ENCODE peak calls at places on chromosomes 3 and 15, in four cellular contexts. V is thoracic aorta, I is AG04450, M is A549. Q is an unnamed sample.

GRCh38 chr3:197376735-197377555 is 78.5 kb upstream of the DLG1 start:
- DNase-seq in V (no peak), M (no peak), I (no peak), Q (no peak)

GRCh38 chr3:104907507-104907906 is 459.2 kb upstream of the ALCAM start:
- DNase-seq in M (no peak), I (peak; percentile 58), V (no peak), Q (peak; percentile 43)

GRCh38 chr3:73664389-73664788 is 39.6 kb upstream of the PDZRN3 start:
- DNase-seq in I (no peak), V (no peak), M (no peak), Q (no peak)

GRCh38 chr3:186467969-186468368 is 76.2 kb downstream of the CRYGS start:
- DNase-seq in I (no peak), V (no peak), M (no peak), Q (no peak)

GRCh38 chr15:33149919-33150318 is 44.6 kb downstream of the FMN1 start:
- DNase-seq in I (no peak), M (no peak), V (no peak), Q (peak; percentile 82)

GRCh38 chr15:80411788-80412288 is 7.7 kb downstream of the ARNT2 start:
- DNase-seq in V (no peak), M (no peak), I (no peak), Q (no peak)

GRCh38 chr15:77901921-77902750 is 175.4 kb downstream of the TBC1D2B start:
- DNase-seq in V (no peak), M (peak; percentile 32), I (no peak), Q (no peak)

GRCh38 chr3:12991481-12991837 is 81.8 kb downstream of the IQSEC1 start:
- DNase-seq in M (no peak), V (no peak), I (no peak), Q (no peak)

GRCh38 chr3:5444253-5444652 is 256.7 kb downstream of the EDEM1 start:
- DNase-seq in M (no peak), V (no peak), I (no peak), Q (no peak)

GRCh38 chr15:68408971-68409370 is 23.0 kb downstream of the ITGA11 start:
- DNase-seq in V (no peak), I (no peak), M (no peak), Q (no peak)

GRCh38 chr3:28124882-28125281 is 116.5 kb upstream of the CMC1 start:
- DNase-seq in V (no peak), I (no peak), M (no peak), Q (no peak)

GRCh38 chr3:183576487-183577107 is 21.1 kb upstream of the KLHL6 start:
- DNase-seq in V (no peak), I (no peak), M (no peak), Q (no peak)

GRCh38 chr3:195043612-195044144 is 227.3 kb downstream of the XXYLT1 start:
- DNase-seq in I (no peak), M (no peak), V (no peak), Q (no peak)

GRCh38 chr3:57646723-57647122 is 46.2 kb downstream of the DENND6A start:
- DNase-seq in M (peak; percentile 3), V (no peak), I (no peak), Q (no peak)

GRCh38 chr15:58684036-58684700 is 65.3 kb downstream of the ADAM10 start:
- DNase-seq in I (no peak), V (no peak), M (no peak), Q (no peak)

GRCh38 chr3:127475975-127476374 is 114.6 kb downstream of the TPRA1 start:
- DNase-seq in V (no peak), M (no peak), I (no peak), Q (no peak)

GRCh38 chr3:127472506-127472905 is 118.0 kb downstream of the TPRA1 start:
- DNase-seq in I (no peak), V (no peak), M (no peak), Q (no peak)

GRCh38 chr3:127476936-127477335 is 113.6 kb downstream of the TPRA1 start:
- DNase-seq in I (no peak), V (no peak), M (no peak), Q (no peak)

GRCh38 chr3:127475364-127475763 is 115.2 kb downstream of the TPRA1 start:
- DNase-seq in I (no peak), M (no peak), V (no peak), Q (no peak)

DNA sequence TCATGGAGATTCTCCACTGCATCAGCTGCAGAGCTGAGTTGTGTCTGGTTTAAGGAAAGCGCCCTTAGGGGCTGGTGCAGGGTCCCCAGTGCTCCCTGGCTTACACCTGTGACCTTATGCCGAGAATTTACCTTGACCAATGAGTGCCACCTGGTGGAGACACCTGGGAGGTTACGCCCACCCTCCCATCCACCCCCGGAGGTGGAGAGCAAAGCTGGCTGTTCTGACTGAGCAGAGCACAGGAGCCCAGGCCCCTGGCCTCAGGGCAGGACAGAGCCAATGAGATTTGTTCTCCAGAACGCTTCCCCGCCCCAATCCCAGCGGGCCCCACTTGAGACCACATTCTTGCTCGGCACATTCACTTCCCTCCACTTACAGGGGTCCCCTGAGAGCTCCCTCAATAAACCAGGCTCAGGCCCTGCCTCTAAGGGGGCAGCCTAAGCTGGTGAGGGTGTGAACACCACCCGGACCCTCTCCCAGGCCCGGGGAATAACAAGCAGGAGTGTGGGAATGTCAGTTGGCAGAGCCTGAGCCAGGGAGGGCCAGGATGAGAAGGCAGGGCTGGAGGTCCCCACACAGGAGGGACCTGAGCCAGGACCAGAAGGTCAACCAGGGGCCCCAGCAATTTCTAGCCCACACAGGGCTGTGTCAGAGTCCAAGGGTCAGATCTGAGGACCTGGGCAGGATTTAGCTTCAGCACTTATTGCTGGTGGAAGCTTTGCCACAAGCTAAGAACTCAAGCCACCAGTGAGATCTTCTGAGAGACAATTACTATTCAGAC is 117.1 kb downstream of the TPRA1 start:
- DNase-seq in I (no peak), M (peak; percentile 12), V (no peak), Q (no peak)
- TF ChIP-seq CTCF in I (no peak), M (no peak), V (no peak), Q (peak; percentile 52)

GRCh38 chr15:65777053-65777452 is 15.0 kb downstream of the DENND4A start:
- DNase-seq in M (no peak), I (no peak), V (no peak), Q (no peak)
- H3K4me3 ChIP-seq in M (no peak overlapping the region), I (no peak overlapping the region), V (peak overlapping the region; percentile 4), Q (no peak overlapping the region)

GRCh38 chr3:52197842-52198625 is at the start of gene ALAS1:
- DNase-seq in M (peak; percentile 78), I (peak; percentile 69), V (peak; percentile 59), Q (no peak)
- TF ChIP-seq CTCF in M (no peak), I (no peak), V (peak; percentile 46), Q (no peak)

DNA sequence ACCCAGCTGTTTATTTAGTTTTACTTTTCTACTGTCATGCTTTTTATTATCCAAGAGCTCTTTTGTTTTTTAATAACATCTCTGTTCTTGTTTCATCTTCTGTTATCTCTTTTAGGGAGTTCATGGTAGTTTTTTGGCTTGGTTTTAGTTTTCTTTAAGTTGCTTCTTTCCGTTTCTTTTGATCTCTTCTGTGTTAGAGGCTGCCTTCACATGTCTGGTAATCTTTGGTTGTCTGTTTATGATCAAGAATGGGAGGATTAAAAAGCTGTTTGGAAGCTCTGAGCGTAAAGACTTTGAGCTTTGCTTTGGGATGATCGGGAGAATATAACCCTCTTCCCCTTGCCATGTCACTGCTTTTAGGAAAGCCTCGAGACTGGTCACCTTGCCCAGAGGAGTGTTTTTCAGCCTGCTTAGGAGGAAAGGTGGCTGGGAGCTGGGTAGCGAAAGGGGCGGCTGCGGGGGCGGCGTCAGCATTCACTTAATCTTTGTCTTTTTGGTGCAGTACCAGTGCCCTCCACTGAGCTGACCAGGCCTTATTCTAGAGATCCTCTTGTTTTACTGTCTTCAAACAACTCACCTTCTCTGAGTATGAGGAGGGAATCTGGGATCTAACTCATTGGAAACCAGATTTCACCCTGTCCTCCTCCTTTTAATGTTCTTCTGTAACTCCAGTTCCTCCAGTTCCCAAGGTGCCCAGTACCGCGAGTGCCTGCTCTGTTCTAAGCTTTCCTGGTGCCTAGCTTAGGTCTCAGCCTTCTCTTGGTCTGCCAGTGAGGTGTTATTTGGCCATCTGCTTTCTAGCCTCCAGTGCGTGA is 15.5 kb downstream of the TATDN2 start:
- DNase-seq in V (no peak), M (peak; percentile 79), I (no peak), Q (no peak)
- H3K4me3 ChIP-seq in V (no peak overlapping the region), M (no peak overlapping the region), I (no peak overlapping the region), Q (no peak overlapping the region)

GRCh38 chr15:44798815-44799214 is 62.5 kb downstream of the TRIM69 start:
- DNase-seq in I (no peak), M (peak; percentile 2), V (no peak), Q (no peak)

GRCh38 chr15:44801797-44802196 is 65.5 kb downstream of the TRIM69 start:
- DNase-seq in V (no peak), I (no peak), M (no peak), Q (no peak)

GRCh38 chr15:44802336-44802735 is 66.0 kb downstream of the TRIM69 start:
- DNase-seq in I (no peak), V (no peak), M (no peak), Q (no peak)

GRCh38 chr15:44804303-44805046 is 68.1 kb downstream of the TRIM69 start:
- DNase-seq in V (no peak), I (no peak), M (no peak), Q (no peak)

DNA sequence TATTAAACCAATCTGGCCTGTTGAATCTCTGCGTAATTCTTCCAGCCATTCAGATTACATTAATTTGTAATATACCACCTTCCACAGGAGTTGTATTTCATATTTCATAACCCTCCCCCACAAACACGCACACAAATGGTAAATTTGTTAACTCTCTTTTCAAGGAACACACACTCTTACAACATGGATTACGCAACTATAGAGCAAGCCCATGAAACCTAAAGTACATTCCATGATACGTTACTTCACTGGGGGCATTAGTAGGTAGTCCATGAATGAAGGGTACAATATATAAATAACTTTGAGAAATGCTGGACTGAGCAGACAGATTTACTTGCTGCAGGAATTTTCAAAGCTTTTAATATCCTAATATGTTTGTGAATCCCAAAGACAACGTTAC is 65.0 kb downstream of the TRIM69 start:
- DNase-seq in V (no peak), I (no peak), M (no peak), Q (no peak)
- TF ChIP-seq CTCF in V (no peak), I (no peak), M (no peak), Q (no peak)

GRCh38 chr3:187889601-187890404 is 144.5 kb upstream of the BCL6 start:
- DNase-seq in I (no peak), M (no peak), V (no peak), Q (no peak)
- H3K4me3 ChIP-seq in I (no peak overlapping the region), M (no peak overlapping the region), V (no peak overlapping the region), Q (no peak overlapping the region)

DNA sequence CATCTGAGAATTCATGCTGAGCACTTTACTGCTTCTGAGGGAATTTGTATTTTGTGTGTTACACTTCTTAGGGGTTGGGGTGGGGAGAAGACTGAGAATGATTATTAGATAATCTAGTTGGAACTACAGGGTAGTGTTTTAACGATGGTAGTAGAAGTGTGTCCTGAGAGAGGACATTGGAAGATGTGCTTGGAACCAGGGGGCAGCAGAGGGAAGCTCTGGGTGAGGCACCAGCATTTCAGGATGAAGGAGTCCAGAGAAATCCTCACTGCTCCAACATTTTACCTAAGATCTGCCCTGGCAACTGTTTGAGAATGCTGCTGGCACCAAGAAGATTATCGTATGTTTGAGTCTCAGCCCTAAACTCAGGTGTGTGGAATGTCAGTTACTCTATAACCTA is 145.5 kb downstream of the SQOR start:
- DNase-seq in V (no peak), M (no peak), I (no peak), Q (no peak)
- TF ChIP-seq CTCF in V (no peak), M (no peak), I (no peak), Q (no peak)

GRCh38 chr3:192731233-192731632 is 3.9 kb upstream of the FGF12 start:
- DNase-seq in I (no peak), M (no peak), V (no peak), Q (no peak)

GRCh38 chr3:192726386-192726785 is 955 bp downstream of the FGF12 start:
- DNase-seq in V (no peak), M (no peak), I (no peak), Q (no peak)

GRCh38 chr3:192727032-192727847 is at the start of gene FGF12:
- DNase-seq in M (peak; percentile 7), V (peak; percentile 2), I (no peak), Q (no peak)
- H3K4me3 ChIP-seq in M (peak within 1 kb of the TSS; percentile 19), V (peak within 1 kb of the TSS; percentile 62), I (no peak within 1 kb of the TSS), Q (no peak within 1 kb of the TSS)

Q was measured in epithelial cell of proximal tubule.